ENCODE peak calls at places on chromosomes 3 and 15, in five cellular contexts. One of them, this sample, is unnamed.
A peak's percentile ranks its signal among the peaks of the same experiment; 100 is the strongest.

GRCh38 chr15:63341898-63342297 is 39.7 kb downstream of the CA12 start:
- DNase-seq in coronary artery: no peak
- DNase-seq in OCI-LY7: no peak
- DNase-seq in GM06990: no peak
- DNase-seq in colonic mucosa: no peak
- DNase-seq in this sample: no peak

GRCh38 chr15:93467327-93467726 is 378.3 kb upstream of the RGMA start:
- DNase-seq in colonic mucosa: peak; percentile 24
- DNase-seq in GM06990: no peak
- DNase-seq in coronary artery: peak; percentile 82
- DNase-seq in OCI-LY7: no peak
- DNase-seq in this sample: peak; percentile 67

GRCh38 chr3:42713747-42714146 is 11.1 kb upstream of the HHATL start:
- DNase-seq in GM06990: no peak
- DNase-seq in coronary artery: peak; percentile 29
- DNase-seq in colonic mucosa: no peak
- DNase-seq in OCI-LY7: no peak
- DNase-seq in this sample: no peak

GRCh38 chr3:190504354-190505125 is 9.3 kb upstream of the IL1RAP start:
- DNase-seq in coronary artery: no peak
- DNase-seq in OCI-LY7: peak; percentile 5
- DNase-seq in colonic mucosa: no peak
- DNase-seq in GM06990: no peak
- DNase-seq in this sample: peak; percentile 31

GRCh38 chr3:77825045-77825827 is 785.3 kb downstream of the ROBO2 start:
- DNase-seq in colonic mucosa: peak; percentile 31
- DNase-seq in GM06990: no peak
- DNase-seq in coronary artery: no peak
- DNase-seq in OCI-LY7: no peak
- DNase-seq in this sample: peak; percentile 100

GRCh38 chr15:37204698-37205097 is 104.3 kb upstream of the MEIS2 start:
- DNase-seq in colonic mucosa: no peak
- DNase-seq in GM06990: no peak
- DNase-seq in coronary artery: no peak
- DNase-seq in OCI-LY7: no peak
- DNase-seq in this sample: no peak

GRCh38 chr15:39181901-39182300 is 399.0 kb upstream of the THBS1 start:
- DNase-seq in GM06990: no peak
- DNase-seq in OCI-LY7: no peak
- DNase-seq in coronary artery: no peak
- DNase-seq in colonic mucosa: no peak
- DNase-seq in this sample: no peak

GRCh38 chr3:146801492-146801891 is 196.3 kb upstream of the PLSCR5 start:
- DNase-seq in coronary artery: no peak
- DNase-seq in GM06990: no peak
- DNase-seq in OCI-LY7: no peak
- DNase-seq in colonic mucosa: no peak
- DNase-seq in this sample: no peak

GRCh38 chr3:162507397-162507796 is 1010.8 kb downstream of the OTOL1 start:
- DNase-seq in coronary artery: no peak
- DNase-seq in OCI-LY7: no peak
- DNase-seq in colonic mucosa: no peak
- DNase-seq in GM06990: no peak
- DNase-seq in this sample: no peak

GRCh38 chr3:39126532-39127071 is 19.1 kb downstream of the TTC21A start:
- DNase-seq in coronary artery: no peak
- DNase-seq in GM06990: no peak
- DNase-seq in OCI-LY7: peak; percentile 48
- DNase-seq in colonic mucosa: peak; percentile 71
- DNase-seq in this sample: peak; percentile 72

GRCh38 chr15:63238796-63239195 is 38.6 kb upstream of the APH1B start:
- DNase-seq in colonic mucosa: no peak
- DNase-seq in GM06990: peak; percentile 48
- DNase-seq in coronary artery: no peak
- DNase-seq in OCI-LY7: no peak
- DNase-seq in this sample: peak; percentile 66

GRCh38 chr3:179713643-179714090 is 60.8 kb downstream of the USP13 start:
- DNase-seq in coronary artery: no peak
- DNase-seq in OCI-LY7: no peak
- DNase-seq in colonic mucosa: no peak
- DNase-seq in GM06990: no peak
- DNase-seq in this sample: no peak

GRCh38 chr3:126104742-126105605 is 21.1 kb upstream of the SLC41A3 start:
- DNase-seq in colonic mucosa: peak; percentile 13
- DNase-seq in OCI-LY7: no peak
- DNase-seq in GM06990: no peak
- DNase-seq in coronary artery: peak; percentile 56
- DNase-seq in this sample: no peak

GRCh38 chr15:99614749-99615288 is 49.0 kb downstream of the MEF2A start:
- DNase-seq in colonic mucosa: no peak
- DNase-seq in OCI-LY7: no peak
- DNase-seq in coronary artery: no peak
- DNase-seq in GM06990: no peak
- DNase-seq in this sample: no peak

GRCh38 chr3:167700926-167701325 is 33.8 kb downstream of the PDCD10 start:
- DNase-seq in coronary artery: no peak
- DNase-seq in colonic mucosa: no peak
- DNase-seq in GM06990: no peak
- DNase-seq in OCI-LY7: no peak
- DNase-seq in this sample: no peak

GRCh38 chr3:85567074-85567676 is 608.4 kb downstream of the CADM2 start:
- DNase-seq in GM06990: no peak
- DNase-seq in coronary artery: no peak
- DNase-seq in colonic mucosa: peak; percentile 42
- DNase-seq in OCI-LY7: peak; percentile 46
- DNase-seq in this sample: peak; percentile 67

GRCh38 chr3:123085293-123085949 is 18.6 kb downstream of the PDIA5 start:
- DNase-seq in colonic mucosa: no peak
- DNase-seq in coronary artery: no peak
- DNase-seq in GM06990: no peak
- DNase-seq in OCI-LY7: no peak
- DNase-seq in this sample: no peak

GRCh38 chr15:43824302-43825246 is at the start of gene MFAP1:
- DNase-seq in coronary artery: peak; percentile 93
- DNase-seq in OCI-LY7: peak; percentile 99
- DNase-seq in GM06990: peak; percentile 84
- DNase-seq in colonic mucosa: peak; percentile 95
- DNase-seq in this sample: peak; percentile 95
- TF ChIP-seq CTCF in coronary artery: no peak
- TF ChIP-seq CTCF in OCI-LY7: no peak
- TF ChIP-seq CTCF in GM06990: no peak
- TF ChIP-seq CTCF in colonic mucosa: no peak
- TF ChIP-seq CTCF in this sample: no peak

GRCh38 chr15:73936181-73936580 is 9.9 kb downstream of the LOXL1 start:
- DNase-seq in GM06990: no peak
- DNase-seq in colonic mucosa: no peak
- DNase-seq in coronary artery: no peak
- DNase-seq in OCI-LY7: no peak
- DNase-seq in this sample: peak; percentile 30

GRCh38 chr15:73936588-73937312 is 10.5 kb downstream of the LOXL1 start:
- DNase-seq in colonic mucosa: no peak
- DNase-seq in GM06990: no peak
- DNase-seq in OCI-LY7: no peak
- DNase-seq in coronary artery: no peak
- DNase-seq in this sample: no peak

GRCh38 chr15:73937726-73938125 is 11.5 kb downstream of the LOXL1 start:
- DNase-seq in coronary artery: no peak
- DNase-seq in colonic mucosa: no peak
- DNase-seq in OCI-LY7: no peak
- DNase-seq in GM06990: no peak
- DNase-seq in this sample: no peak

GRCh38 chr15:73935547-73935946 is 9.3 kb downstream of the LOXL1 start:
- DNase-seq in colonic mucosa: no peak
- DNase-seq in coronary artery: no peak
- DNase-seq in GM06990: no peak
- DNase-seq in OCI-LY7: no peak
- DNase-seq in this sample: peak; percentile 71

GRCh38 chr15:73937313-73937695 is 11.0 kb downstream of the LOXL1 start:
- DNase-seq in GM06990: no peak
- DNase-seq in colonic mucosa: no peak
- DNase-seq in OCI-LY7: no peak
- DNase-seq in coronary artery: no peak
- DNase-seq in this sample: no peak
- TF ChIP-seq CTCF in GM06990: no peak
- TF ChIP-seq CTCF in colonic mucosa: no peak
- TF ChIP-seq CTCF in OCI-LY7: no peak
- TF ChIP-seq CTCF in coronary artery: no peak
- TF ChIP-seq CTCF in this sample: no peak

GRCh38 chr15:44798815-44799214 is 62.5 kb downstream of the TRIM69 start:
- DNase-seq in OCI-LY7: no peak
- DNase-seq in colonic mucosa: no peak
- DNase-seq in coronary artery: no peak
- DNase-seq in GM06990: no peak
- DNase-seq in this sample: peak; percentile 8
- TF ChIP-seq CTCF in OCI-LY7: peak; percentile 41
- TF ChIP-seq CTCF in colonic mucosa: no peak
- TF ChIP-seq CTCF in coronary artery: no peak
- TF ChIP-seq CTCF in GM06990: no peak
- TF ChIP-seq CTCF in this sample: no peak

DNA sequence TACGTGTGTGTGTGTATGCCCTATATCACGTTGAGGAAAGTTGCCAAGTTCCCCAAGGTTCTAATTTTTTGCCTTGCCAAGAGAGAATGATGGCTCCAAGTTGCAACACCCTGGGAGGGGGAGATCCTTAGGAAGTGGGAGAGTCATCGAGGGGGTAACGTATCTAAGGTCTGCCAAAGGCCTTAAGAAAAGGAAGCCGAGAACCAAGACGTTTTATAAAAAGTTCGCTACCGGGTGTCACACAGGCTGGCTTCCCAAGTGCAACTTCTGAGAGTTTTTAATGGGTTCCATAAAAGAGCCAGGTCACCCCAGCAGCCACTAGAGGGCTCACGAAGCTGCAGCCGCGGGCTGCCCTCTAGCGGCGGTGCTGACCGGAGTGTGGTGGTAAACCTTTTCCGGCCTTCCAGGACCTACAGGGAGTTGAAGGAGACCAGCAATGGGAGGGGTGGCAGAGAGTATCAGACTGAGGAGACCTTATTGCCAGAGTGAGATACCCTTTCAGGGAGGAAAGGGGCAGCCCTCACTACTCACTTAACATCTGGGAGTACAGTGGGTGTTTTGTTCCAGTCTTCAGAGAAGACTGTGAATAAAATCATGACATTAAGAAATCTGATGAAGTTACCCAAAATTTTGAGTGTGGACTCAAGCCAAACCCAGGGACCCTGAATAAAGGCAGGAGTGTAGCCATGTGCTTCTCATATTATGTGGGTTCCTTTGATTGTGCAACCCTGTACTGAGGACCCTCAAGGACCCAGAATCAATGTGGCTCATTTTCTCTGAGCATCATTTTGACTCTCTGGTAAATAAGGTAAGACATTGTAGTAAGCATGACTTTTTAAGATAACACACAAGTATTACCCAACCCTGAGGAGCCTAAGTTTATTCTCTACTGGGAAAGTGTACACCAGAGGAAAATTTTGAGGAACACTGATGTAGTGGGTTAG is 2.5 kb upstream of the RFX7 start:
- DNase-seq in GM06990: peak; percentile 90
- DNase-seq in OCI-LY7: peak; percentile 96
- DNase-seq in coronary artery: peak; percentile 90
- DNase-seq in colonic mucosa: peak; percentile 94
- DNase-seq in this sample: peak; percentile 90
- TF ChIP-seq CTCF in GM06990: peak; percentile 100
- TF ChIP-seq CTCF in OCI-LY7: peak; percentile 100
- TF ChIP-seq CTCF in coronary artery: peak; percentile 89
- TF ChIP-seq CTCF in colonic mucosa: peak; percentile 99
- TF ChIP-seq CTCF in this sample: peak; percentile 99

This sample was measured in MCF 10A.